ENCODE peak calls at places on chromosomes 13 and 19, in five cellular contexts. Z is neuronal stem cell, U is mesenchymal stem cell, R is H1, D is trophoblast cell. W is an unnamed sample.

GRCh38 chr19:39083983-39084731 is at the start of gene ACP7:
- DNase-seq in Z (no peak), U (no peak), R (peak; percentile 71), D (no peak), W (no peak)

GRCh38 chr19:19171821-19172532 is 1.9 kb upstream of the MEF2B start:
- DNase-seq in Z (no peak), U (peak; percentile 72), R (no peak), D (no peak), W (no peak)

GRCh38 chr13:29924482-29924884 is 74.1 kb upstream of the UBL3 start:
- DNase-seq in Z (no peak), U (peak; percentile 80), R (no peak), D (peak; percentile 46), W (no peak)

GRCh38 chr13:65964672-65965071 is 1265.5 kb downstream of the PCDH9 start:
- DNase-seq in Z (no peak), U (no peak), R (no peak), D (peak; percentile 20), W (no peak)

GRCh38 chr13:51479199-51479523 is 26.3 kb upstream of the INTS6 start:
- DNase-seq in Z (no peak), U (peak; percentile 38), R (no peak), D (peak; percentile 69), W (no peak)

GRCh38 chr13:41811588-41812021 is 149.3 kb downstream of the VWA8 start:
- DNase-seq in Z (no peak), U (no peak), R (no peak), D (peak; percentile 3), W (no peak)

GRCh38 chr19:6735181-6735891 is 2.0 kb downstream of the GPR108 start:
- DNase-seq in Z (no peak), U (peak; percentile 16), R (no peak), D (no peak), W (no peak)

GRCh38 chr19:54429545-54430227 is 14.4 kb downstream of the TTYH1 start:
- DNase-seq in Z (no peak), U (no peak), R (peak; percentile 59), D (no peak), W (no peak)

GRCh38 chr19:37466277-37466797 is 907 bp downstream of the ZNF569 start:
- DNase-seq in Z (no peak), U (no peak), R (peak; percentile 41), D (no peak), W (no peak)

GRCh38 chr13:62524498-62524897 is 1108.8 kb upstream of the PCDH20 start:
- DNase-seq in Z (no peak), U (no peak), R (no peak), D (no peak), W (no peak)

GRCh38 chr13:30608364-30608763 is 9.4 kb upstream of the USPL1 start:
- DNase-seq in Z (no peak), U (no peak), R (no peak), D (no peak), W (no peak)

GRCh38 chr19:29467824-29468401 is 57.9 kb upstream of the VSTM2B start:
- DNase-seq in Z (peak; percentile 9), U (no peak), R (peak; percentile 45), D (peak; percentile 21), W (peak; percentile 60)

GRCh38 chr19:55494172-55494761 is 6.0 kb downstream of the SSC5D start:
- DNase-seq in Z (no peak), U (no peak), R (no peak), D (no peak), W (no peak)

GRCh38 chr13:91409661-91410060 is 11.2 kb downstream of the GPC5 start:
- DNase-seq in Z (no peak), U (no peak), R (no peak), D (no peak), W (no peak)

GRCh38 chr13:114088234-114088633 is 44.2 kb downstream of the RASA3 start:
- DNase-seq in Z (no peak), U (no peak), R (no peak), D (no peak), W (no peak)

GRCh38 chr13:94585543-94586101 is 10.3 kb downstream of the TGDS start:
- DNase-seq in Z (no peak), U (no peak), R (no peak), D (no peak), W (no peak)

GRCh38 chr19:36207605-36208252 is 6.7 kb downstream of the ZNF565 start:
- DNase-seq in Z (no peak), U (no peak), R (no peak), D (no peak), W (no peak)

GRCh38 chr19:13022111-13022858 is 27.0 kb downstream of the NFIX start:
- DNase-seq in Z (no peak), U (peak; percentile 36), R (no peak), D (no peak), W (no peak)

GRCh38 chr19:47713046-47714021 is at the start of gene EHD2:
- DNase-seq in Z (no peak), U (peak; percentile 76), R (peak; percentile 89), D (peak; percentile 40), W (peak; percentile 64)

GRCh38 chr19:1468274-1469199 is 10.5 kb downstream of the C19orf25 start:
- DNase-seq in Z (no peak), U (no peak), R (peak; percentile 84), D (peak; percentile 37), W (no peak)

GRCh38 chr13:102548811-102549210 is 48.0 kb upstream of the TPP2 start:
- DNase-seq in Z (no peak), U (no peak), R (no peak), D (no peak), W (no peak)

GRCh38 chr13:80141114-80141849 is 199.6 kb downstream of the SPRY2 start:
- DNase-seq in Z (no peak), U (peak; percentile 46), R (no peak), D (no peak), W (no peak)

GRCh38 chr19:6216996-6217751 is 62.6 kb downstream of the MLLT1 start:
- DNase-seq in Z (peak; percentile 92), U (peak; percentile 96), R (no peak), D (peak; percentile 43), W (no peak)

GRCh38 chr13:37884674-37885073 is 15.1 kb upstream of the TRPC4 start:
- DNase-seq in Z (no peak), U (no peak), R (no peak), D (no peak), W (no peak)

GRCh38 chr19:15280915-15281683 is 48.9 kb upstream of the EPHX3 start:
- DNase-seq in Z (peak; percentile 81), U (peak; percentile 88), R (no peak), D (peak; percentile 99), W (no peak)

GRCh38 chr19:41265376-41266153 is 1.4 kb downstream of the HNRNPUL1 start:
- DNase-seq in Z (no peak), U (peak; percentile 59), R (no peak), D (peak; percentile 50), W (no peak)

GRCh38 chr13:49218493-49219051 is 1.6 kb upstream of the MLNR start:
- DNase-seq in Z (peak; percentile 43), U (peak; percentile 14), R (peak; percentile 65), D (peak; percentile 54), W (peak; percentile 68)

GRCh38 chr19:18719541-18719940 is 36.1 kb downstream of the CRTC1 start:
- DNase-seq in Z (no peak), U (no peak), R (no peak), D (no peak), W (no peak)

GRCh38 chr13:99103536-99103935 is 97.1 kb upstream of the UBAC2 start:
- DNase-seq in Z (no peak), U (no peak), R (no peak), D (no peak), W (peak; percentile 40)

GRCh38 chr13:51562011-51562671 is 22.1 kb upstream of the WDFY2 start:
- DNase-seq in Z (no peak), U (no peak), R (no peak), D (no peak), W (no peak)

GRCh38 chr13:51148223-51148951 is 37.3 kb upstream of the C13orf42 start:
- DNase-seq in Z (peak; percentile 11), U (no peak), R (peak; percentile 82), D (no peak), W (peak; percentile 93)

GRCh38 chr19:39740395-39740794 is 2.6 kb upstream of the CLC start:
- DNase-seq in Z (no peak), U (no peak), R (no peak), D (no peak), W (no peak)

DNA sequence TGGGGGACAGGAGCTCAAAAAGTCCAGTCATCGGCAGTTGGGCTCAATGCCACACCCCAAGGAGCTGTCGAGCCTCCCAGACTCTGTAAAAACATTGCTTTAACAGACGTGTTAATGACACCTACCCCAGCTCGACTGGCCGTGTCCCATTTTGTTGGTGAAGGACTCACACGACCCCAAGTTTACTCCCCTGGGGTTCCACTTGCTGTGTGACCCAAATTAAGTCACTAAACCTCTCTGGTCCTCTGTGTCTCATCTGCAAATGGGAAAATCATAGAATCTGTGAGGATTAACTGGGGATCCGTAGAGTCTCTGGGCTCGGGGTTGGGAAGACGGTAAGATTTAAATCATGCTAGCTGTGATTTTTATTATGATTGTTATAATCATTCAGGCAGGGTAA is 7.1 kb downstream of the GNA15 start:
- DNase-seq in Z (no peak), U (no peak), R (no peak), D (no peak), W (no peak)
- H4K8ac ChIP-seq in Z (no peak overlapping the region), U (no peak overlapping the region), R (no peak overlapping the region), D (no peak overlapping the region), W (no peak overlapping the region)

GRCh38 chr13:60165391-60166099 is 1.8 kb upstream of the DIAPH3 start:
- DNase-seq in Z (no peak), U (no peak), R (no peak), D (peak; percentile 31), W (no peak)
- H3K23ac ChIP-seq in Z (no peak overlapping the region), U (no peak overlapping the region), R (no peak overlapping the region), D (no peak overlapping the region), W (no peak overlapping the region)

DNA sequence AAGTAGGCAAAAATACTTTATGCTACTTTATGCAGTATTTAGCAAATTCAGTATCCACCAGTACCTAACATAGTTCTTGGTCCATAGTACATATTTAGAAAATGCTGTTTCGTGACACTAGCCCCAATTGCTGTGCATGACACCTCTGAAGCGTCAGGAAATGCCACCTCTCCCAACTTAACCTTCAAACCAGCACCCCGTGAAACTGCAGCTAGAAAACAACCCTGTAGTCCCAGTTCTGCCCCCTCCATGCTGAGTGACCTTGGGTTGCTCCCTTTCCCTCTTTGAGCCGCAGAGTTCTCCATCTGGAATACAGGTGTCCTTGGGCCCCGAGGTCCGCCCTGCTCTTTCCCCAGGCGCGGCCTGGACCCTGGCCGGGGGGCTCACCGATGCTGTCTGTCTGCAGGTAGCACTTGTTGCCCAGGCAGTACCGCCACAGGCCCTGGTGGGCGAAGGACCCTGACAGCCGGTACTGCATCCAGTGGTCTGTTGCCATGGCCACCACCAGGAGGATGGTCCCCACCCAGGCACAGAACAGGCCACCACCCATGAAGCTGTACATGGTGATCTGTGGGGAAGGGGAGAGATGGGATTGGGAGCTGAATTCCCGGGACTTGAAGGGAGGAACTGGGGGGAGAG is 773 bp downstream of the LIM2 start:
- DNase-seq in Z (no peak), U (no peak), R (no peak), D (no peak), W (no peak)
- H2BK12ac ChIP-seq in Z (peak overlapping the region; percentile 1), U (no peak overlapping the region), R (no peak overlapping the region), D (no peak overlapping the region), W (no peak overlapping the region)

GRCh38 chr19:45768644-45769053 is 403 bp downstream of the SIX5 start:
- DNase-seq in Z (no peak), U (peak; percentile 81), R (peak; percentile 67), D (peak; percentile 58), W (no peak)
- H4K8ac ChIP-seq in Z (peak overlapping the region; percentile 52), U (peak overlapping the region; percentile 83), R (peak overlapping the region; percentile 90), D (peak overlapping the region; percentile 21), W (no peak overlapping the region)

W was measured in H9.